ENCODE peak calls at places on chromosomes 3 and 15, in five cellular contexts. Q, Z, X, P and E are unnamed samples.
A peak's percentile ranks its signal among the peaks of the same experiment; 100 is the strongest.

GRCh38 chr3:115401298-115401697 is 222.0 kb upstream of the GAP43 start:
- DNase-seq in P (no peak), Z (no peak), X (no peak), Q (no peak), E (no peak)

GRCh38 chr3:189365609-189366564 is 194.1 kb downstream of the TPRG1 start:
- DNase-seq in X (no peak), Z (no peak), Q (no peak), P (no peak), E (no peak)

GRCh38 chr3:9897408-9898372 is 5.0 kb upstream of the IL17RE start:
- DNase-seq in X (no peak), Z (peak; percentile 28), P (no peak), Q (no peak), E (peak; percentile 98)

GRCh38 chr3:58464875-58465274 is 27.0 kb upstream of the KCTD6 start:
- DNase-seq in Z (no peak), P (no peak), Q (no peak), X (no peak), E (no peak)

GRCh38 chr15:81117136-81117535 is 16.9 kb upstream of the CFAP161 start:
- DNase-seq in X (no peak), Z (no peak), Q (no peak), P (no peak), E (no peak)

GRCh38 chr15:32994810-32995424 is 199.6 kb downstream of the FMN1 start:
- DNase-seq in P (no peak), Z (no peak), Q (no peak), X (peak; percentile 8), E (peak; percentile 7)

GRCh38 chr15:85941186-85941855 is 138.3 kb upstream of the AGBL1 start:
- DNase-seq in Q (no peak), Z (no peak), X (peak; percentile 14), P (no peak), E (no peak)

GRCh38 chr15:53525894-53526293 is 233.6 kb downstream of the WDR72 start:
- DNase-seq in Q (no peak), X (no peak), P (no peak), Z (no peak), E (no peak)

GRCh38 chr3:110341047-110341446 is 730.6 kb upstream of the NECTIN3 start:
- DNase-seq in X (no peak), Q (no peak), P (no peak), Z (no peak), E (no peak)

GRCh38 chr3:119497824-119498187 is 541 bp upstream of the TIMMDC1 start:
- DNase-seq in P (no peak), Q (peak; percentile 3), X (peak; percentile 15), Z (no peak), E (peak; percentile 20)

GRCh38 chr3:46286936-46287335 is 44.7 kb downstream of the CCR3 start:
- DNase-seq in Q (no peak), X (no peak), P (no peak), Z (no peak), E (no peak)

GRCh38 chr15:99059010-99059981 is 45.6 kb upstream of the SYNM start:
- DNase-seq in Z (no peak), Q (peak; percentile 80), X (peak; percentile 95), P (peak; percentile 86), E (peak; percentile 65)

GRCh38 chr15:54226455-54226854 is 248.2 kb downstream of the UNC13C start:
- DNase-seq in P (no peak), Z (no peak), X (no peak), Q (no peak), E (no peak)

GRCh38 chr3:99833833-99834583 is 16.3 kb downstream of the CMSS1 start:
- DNase-seq in X (no peak), Q (no peak), Z (no peak), P (no peak), E (no peak)

GRCh38 chr15:100339999-100340398 is 1.8 kb downstream of the ADAMTS17 start:
- DNase-seq in Z (no peak), P (no peak), Q (no peak), X (no peak), E (no peak)

GRCh38 chr3:78754066-78754743 is 1013.6 kb downstream of the ROBO1 start:
- DNase-seq in P (no peak), X (no peak), Z (no peak), Q (no peak), E (peak; percentile 84)

GRCh38 chr3:154421067-154421466 is 8.9 kb downstream of the GPR149 start:
- DNase-seq in X (no peak), Z (no peak), P (peak; percentile 58), Q (no peak), E (no peak)

GRCh38 chr3:33807190-33807589 is 8.8 kb downstream of the PDCD6IP start:
- DNase-seq in Z (no peak), Q (no peak), X (no peak), P (no peak), E (no peak)

GRCh38 chr3:139302084-139302800 is 41.6 kb upstream of the MRPS22 start:
- DNase-seq in P (no peak), X (no peak), Z (no peak), Q (no peak), E (peak; percentile 57)

GRCh38 chr3:131326307-131326706 is 55.3 kb upstream of the NUDT16 start:
- DNase-seq in P (no peak), Q (no peak), Z (no peak), X (no peak), E (no peak)

DNA sequence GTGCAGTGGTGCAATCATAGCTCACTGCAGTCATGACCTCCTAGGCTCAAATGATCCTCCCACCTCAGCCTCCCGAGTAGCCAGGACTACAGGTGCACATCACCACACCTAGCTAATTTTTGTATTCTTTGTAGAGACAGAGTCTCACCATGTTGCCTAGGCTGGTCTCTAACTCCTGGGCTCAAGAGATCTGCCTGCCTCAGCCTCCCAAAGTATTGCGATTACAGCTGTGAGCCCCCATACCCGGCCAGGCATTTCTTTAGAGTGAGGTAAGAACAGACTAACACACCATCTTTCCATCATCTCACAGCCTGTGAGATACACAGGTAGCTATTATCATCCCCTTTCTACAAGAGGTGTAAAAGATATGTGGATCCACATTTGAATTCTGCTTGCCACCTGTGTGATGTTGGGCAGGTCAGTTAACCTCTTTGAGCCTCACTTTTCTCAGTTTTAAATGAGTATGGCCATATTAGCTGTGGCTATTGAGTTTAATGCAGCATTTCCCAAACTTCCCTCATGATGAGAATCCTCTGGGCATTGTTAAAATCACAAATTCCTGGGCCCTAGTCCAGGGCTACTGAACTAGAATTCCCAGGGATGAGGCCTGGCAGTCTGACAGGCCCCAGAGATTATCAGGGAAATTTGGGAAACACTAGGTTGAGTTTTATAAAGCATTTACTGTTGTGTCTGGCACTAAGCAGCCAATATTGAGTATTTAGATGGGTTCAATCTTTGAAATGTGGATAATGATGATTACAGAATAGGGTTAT is 46.0 kb downstream of the ANP32A start:
- DNase-seq in Z (no peak), P (peak; percentile 7), X (no peak), Q (no peak), E (no peak)
- TF ChIP-seq SUZ12 in Z (no peak), P (no peak), X (no peak), Q (no peak), E (no peak)

GRCh38 chr3:140748903-140749302 is 71.0 kb downstream of the TRIM42 start:
- DNase-seq in X (no peak), Q (no peak), Z (no peak), P (no peak), E (no peak)

GRCh38 chr3:140756240-140757016 is 78.6 kb downstream of the TRIM42 start:
- DNase-seq in P (no peak), X (no peak), Z (peak; percentile 49), Q (no peak), E (no peak)

GRCh38 chr3:140752499-140752898 is 74.6 kb downstream of the TRIM42 start:
- DNase-seq in X (no peak), Z (no peak), Q (no peak), P (no peak), E (no peak)

GRCh38 chr3:140758791-140759444 is 81.1 kb downstream of the TRIM42 start:
- DNase-seq in X (no peak), Z (no peak), Q (no peak), P (no peak), E (no peak)

GRCh38 chr3:140753865-140754754 is 76.2 kb downstream of the TRIM42 start:
- DNase-seq in P (no peak), Z (peak; percentile 87), Q (no peak), X (no peak), E (no peak)
- TF ChIP-seq SUZ12 in P (no peak), Z (no peak), Q (no peak), X (no peak), E (no peak)

DNA sequence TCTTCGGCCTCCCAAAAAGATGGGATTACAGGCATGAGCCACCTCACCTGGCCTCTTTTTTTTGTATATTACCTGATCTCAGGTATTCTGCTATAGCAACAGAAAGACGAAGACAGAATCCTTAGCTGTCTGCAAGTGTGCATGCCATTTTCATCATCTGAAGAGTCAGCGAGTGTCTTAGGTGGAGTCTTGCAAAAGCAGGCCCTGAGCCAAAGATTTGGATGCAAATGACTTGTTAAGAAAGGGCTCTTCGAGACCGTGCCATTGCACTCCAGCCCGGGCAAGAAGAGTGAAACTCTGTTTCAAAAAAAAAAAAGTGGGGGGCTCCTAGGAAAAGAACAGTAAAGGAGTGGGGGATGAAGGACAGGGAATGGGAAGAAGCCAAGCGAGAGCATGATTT is 10.2 kb upstream of the TRIM69 start:
- DNase-seq in Q (no peak), Z (no peak), P (no peak), X (no peak), E (no peak)
- TF ChIP-seq SUZ12 in Q (no peak), Z (no peak), P (no peak), X (no peak), E (no peak)

DNA sequence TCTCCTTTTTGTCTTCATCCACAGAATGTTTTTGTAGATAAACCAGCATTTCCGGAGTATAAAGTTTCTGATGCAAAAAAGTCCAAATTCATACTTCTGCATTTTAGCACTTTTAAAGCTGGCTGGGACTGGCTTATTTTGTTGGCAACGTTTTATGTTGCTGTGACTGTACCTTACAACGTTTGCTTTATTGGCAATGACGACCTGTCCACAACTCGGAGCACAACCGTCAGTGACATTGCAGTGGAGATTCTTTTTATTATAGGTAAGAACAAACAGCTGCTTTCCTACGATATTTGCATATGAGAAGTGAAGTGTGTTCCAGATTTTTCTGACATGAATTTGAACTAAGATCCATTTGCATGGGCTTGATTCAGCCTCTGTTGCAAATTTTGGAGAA is 199.4 kb downstream of the KCNH8 start:
- DNase-seq in P (no peak), Z (no peak), Q (no peak), X (no peak), E (no peak)
- TF ChIP-seq SUZ12 in P (no peak), Z (no peak), Q (no peak), X (no peak), E (no peak)

GRCh38 chr15:48498828-48499227 is 146.7 kb downstream of the FBN1 start:
- DNase-seq in Q (no peak), P (no peak), X (no peak), Z (no peak), E (no peak)

GRCh38 chr15:48494646-48495045 is 150.9 kb downstream of the FBN1 start:
- DNase-seq in X (no peak), Z (no peak), P (no peak), Q (no peak), E (no peak)

GRCh38 chr15:48493763-48494225 is 151.7 kb downstream of the FBN1 start:
- DNase-seq in X (no peak), Z (no peak), Q (no peak), P (no peak), E (no peak)

GRCh38 chr15:48493084-48493762 is 152.3 kb downstream of the FBN1 start:
- DNase-seq in X (no peak), Q (no peak), P (no peak), Z (no peak), E (no peak)
- TF ChIP-seq SUZ12 in X (no peak), Q (no peak), P (no peak), Z (no peak), E (no peak)